ENCODE peak calls at places on chromosome 14, in four cellular contexts. One of them, this sample, is unnamed.

GRCh38 chr14:64465208-64465821 is at the start of gene AKAP5:
- DNase-seq in heart left ventricle: peak
- DNase-seq in ovary: peak
- DNase-seq in epithelial cell of prostate: no peak
- DNase-seq in this sample: peak

GRCh38 chr14:54642121-54642520 is 75.2 kb downstream of the SAMD4A start:
- DNase-seq in heart left ventricle: no peak
- DNase-seq in epithelial cell of prostate: no peak
- DNase-seq in ovary: no peak
- DNase-seq in this sample: no peak

GRCh38 chr14:32594766-32595165 is 265.7 kb downstream of the AKAP6 start:
- DNase-seq in epithelial cell of prostate: no peak
- DNase-seq in ovary: no peak
- DNase-seq in heart left ventricle: no peak
- DNase-seq in this sample: no peak

GRCh38 chr14:34110531-34110930 is 159.7 kb upstream of the EGLN3 start:
- DNase-seq in epithelial cell of prostate: no peak
- DNase-seq in ovary: no peak
- DNase-seq in heart left ventricle: no peak
- DNase-seq in this sample: no peak

GRCh38 chr14:99546230-99546879 is 57.7 kb downstream of the CCDC85C start:
- DNase-seq in epithelial cell of prostate: no peak
- DNase-seq in ovary: no peak
- DNase-seq in heart left ventricle: no peak
- DNase-seq in this sample: no peak

GRCh38 chr14:75259510-75259855 is 19.1 kb upstream of the FOS start:
- DNase-seq in ovary: no peak
- DNase-seq in heart left ventricle: no peak
- DNase-seq in epithelial cell of prostate: no peak
- DNase-seq in this sample: no peak

GRCh38 chr14:32023540-32023939 is 53.6 kb upstream of the ARHGAP5 start:
- DNase-seq in heart left ventricle: no peak
- DNase-seq in epithelial cell of prostate: no peak
- DNase-seq in ovary: no peak
- DNase-seq in this sample: no peak

GRCh38 chr14:41749425-41749824 is 142.7 kb downstream of the LRFN5 start:
- DNase-seq in heart left ventricle: no peak
- DNase-seq in epithelial cell of prostate: no peak
- DNase-seq in ovary: no peak
- DNase-seq in this sample: no peak

GRCh38 chr14:66596241-66596985 is 88.5 kb downstream of the GPHN start:
- DNase-seq in heart left ventricle: no peak
- DNase-seq in ovary: no peak
- DNase-seq in epithelial cell of prostate: no peak
- DNase-seq in this sample: peak

GRCh38 chr14:61065671-61066070 is 84.6 kb downstream of the SLC38A6 start:
- DNase-seq in heart left ventricle: no peak
- DNase-seq in epithelial cell of prostate: no peak
- DNase-seq in ovary: no peak
- DNase-seq in this sample: no peak

GRCh38 chr14:77641207-77641533 is 24.7 kb upstream of the SPTLC2 start:
- DNase-seq in epithelial cell of prostate: no peak
- DNase-seq in ovary: no peak
- DNase-seq in heart left ventricle: no peak
- DNase-seq in this sample: no peak

GRCh38 chr14:23829736-23830474 is 123.7 kb upstream of the DHRS4 start:
- DNase-seq in epithelial cell of prostate: peak
- DNase-seq in heart left ventricle: no peak
- DNase-seq in ovary: peak
- DNase-seq in this sample: no peak

GRCh38 chr14:34619399-34619920 is 10.5 kb downstream of the SNX6 start:
- DNase-seq in ovary: no peak
- DNase-seq in epithelial cell of prostate: no peak
- DNase-seq in heart left ventricle: no peak
- DNase-seq in this sample: no peak

GRCh38 chr14:98093111-98093510 is 1178.9 kb downstream of the BCL11B start:
- DNase-seq in heart left ventricle: no peak
- DNase-seq in ovary: no peak
- DNase-seq in epithelial cell of prostate: no peak
- DNase-seq in this sample: no peak

GRCh38 chr14:24013654-24014514 is 25.2 kb downstream of the DHRS4L2 start:
- DNase-seq in epithelial cell of prostate: no peak
- DNase-seq in ovary: peak
- DNase-seq in heart left ventricle: no peak
- DNase-seq in this sample: peak

GRCh38 chr14:67759916-67760315 is 56.5 kb downstream of the ZFYVE26 start:
- DNase-seq in ovary: no peak
- DNase-seq in epithelial cell of prostate: no peak
- DNase-seq in heart left ventricle: no peak
- DNase-seq in this sample: no peak

GRCh38 chr14:74133833-74134481 is 49.2 kb downstream of the LIN52 start:
- DNase-seq in heart left ventricle: no peak
- DNase-seq in ovary: no peak
- DNase-seq in epithelial cell of prostate: no peak
- DNase-seq in this sample: no peak

GRCh38 chr14:45426685-45427282 is 173.8 kb upstream of the MIS18BP1 start:
- DNase-seq in ovary: no peak
- DNase-seq in heart left ventricle: no peak
- DNase-seq in epithelial cell of prostate: no peak
- DNase-seq in this sample: no peak

GRCh38 chr14:36467332-36467731 is 52.7 kb downstream of the NKX2-1 start:
- DNase-seq in epithelial cell of prostate: no peak
- DNase-seq in ovary: no peak
- DNase-seq in heart left ventricle: no peak
- DNase-seq in this sample: no peak

GRCh38 chr14:75884198-75884611 is 97.6 kb downstream of the TGFB3 start:
- DNase-seq in ovary: no peak
- DNase-seq in epithelial cell of prostate: no peak
- DNase-seq in heart left ventricle: no peak
- DNase-seq in this sample: no peak

GRCh38 chr14:75469606-75470237 is 41.9 kb downstream of the JDP2 start:
- DNase-seq in ovary: peak
- DNase-seq in epithelial cell of prostate: no peak
- DNase-seq in heart left ventricle: no peak
- DNase-seq in this sample: peak

GRCh38 chr14:69955855-69956567 is 76.8 kb downstream of the SMOC1 start:
- DNase-seq in ovary: no peak
- DNase-seq in epithelial cell of prostate: no peak
- DNase-seq in heart left ventricle: no peak
- DNase-seq in this sample: no peak

GRCh38 chr14:21307641-21308040 is 27.8 kb downstream of the RPGRIP1 start:
- DNase-seq in epithelial cell of prostate: no peak
- DNase-seq in ovary: no peak
- DNase-seq in heart left ventricle: no peak
- DNase-seq in this sample: no peak

GRCh38 chr14:25484194-25484593 is 434.2 kb upstream of the STXBP6 start:
- DNase-seq in heart left ventricle: no peak
- DNase-seq in epithelial cell of prostate: no peak
- DNase-seq in ovary: no peak
- DNase-seq in this sample: no peak

GRCh38 chr14:24289649-24290283 is 9.8 kb downstream of the DHRS1 start:
- DNase-seq in heart left ventricle: no peak
- DNase-seq in epithelial cell of prostate: no peak
- DNase-seq in ovary: no peak
- DNase-seq in this sample: no peak

GRCh38 chr14:96587823-96588385 is 85.7 kb downstream of the PAPOLA start:
- DNase-seq in heart left ventricle: no peak
- DNase-seq in epithelial cell of prostate: no peak
- DNase-seq in ovary: no peak
- DNase-seq in this sample: no peak

GRCh38 chr14:95260537-95261440 is 58.9 kb downstream of the CLMN start:
- DNase-seq in heart left ventricle: no peak
- DNase-seq in epithelial cell of prostate: peak
- DNase-seq in ovary: no peak
- DNase-seq in this sample: no peak

GRCh38 chr14:101315802-101316296 is 245.4 kb upstream of the DIO3 start:
- DNase-seq in epithelial cell of prostate: peak
- DNase-seq in heart left ventricle: no peak
- DNase-seq in ovary: no peak
- DNase-seq in this sample: no peak

GRCh38 chr14:106691601-106692291 is 1165.4 kb downstream of the TMEM121 start:
- DNase-seq in heart left ventricle: peak
- DNase-seq in epithelial cell of prostate: no peak
- DNase-seq in ovary: peak
- DNase-seq in this sample: no peak

GRCh38 chr14:100131181-100131580 is 28.3 kb downstream of the DEGS2 start:
- DNase-seq in epithelial cell of prostate: no peak
- DNase-seq in ovary: no peak
- DNase-seq in heart left ventricle: no peak
- DNase-seq in this sample: no peak

GRCh38 chr14:102898776-102899515 is 23.5 kb upstream of the AMN start:
- DNase-seq in ovary: no peak
- DNase-seq in heart left ventricle: no peak
- DNase-seq in epithelial cell of prostate: no peak
- DNase-seq in this sample: no peak

This sample was measured in tibial artery.